ENCODE peak calls at places on chromosomes 2 and 18, in eight cellular contexts. N is foreskin fibroblast, L is mesothelial cell of epicardium, F is RWPE1, R is ovary, G is H1, X is type B pancreatic cell, C is left ventricle myocardium inferior. E is an unnamed sample.

GRCh38 chr2:201907128-201907886 is 101.0 kb downstream of the CDK15 start:
- DNase-seq in N (no peak), L (no peak), F (no peak), R (no peak), G (no peak), X (no peak), C (no peak), E (no peak)

GRCh38 chr2:40032650-40033319 is 253.7 kb upstream of the THUMPD2 start:
- DNase-seq in N (peak), L (no peak), F (no peak), R (no peak), G (no peak), X (no peak), C (no peak), E (no peak)

GRCh38 chr2:147045113-147045512 is 799.7 kb upstream of the ACVR2A start:
- DNase-seq in N (no peak), L (no peak), F (no peak), R (no peak), G (peak), X (no peak), C (no peak), E (peak)

GRCh38 chr2:233982421-233983121 is 65.4 kb downstream of the TRPM8 start:
- DNase-seq in N (peak), L (no peak), F (peak), R (no peak), G (no peak), X (no peak), C (no peak), E (no peak)

GRCh38 chr18:11850821-11851155 is 425 bp upstream of the CHMP1B start:
- DNase-seq in N (no peak), L (no peak), F (peak), R (no peak), G (no peak), X (no peak), C (no peak), E (no peak)

GRCh38 chr18:23377669-23378469 is 75.2 kb upstream of the RIOK3 start:
- DNase-seq in N (peak), L (no peak), F (peak), R (no peak), G (no peak), X (no peak), C (no peak), E (no peak)

GRCh38 chr2:237923507-237924163 is 43.2 kb upstream of the UBE2F start:
- DNase-seq in N (peak), L (peak), F (peak), R (peak), G (peak), X (peak), C (peak), E (peak)

GRCh38 chr18:44729631-44730101 is 49.0 kb downstream of the SETBP1 start:
- DNase-seq in N (peak), L (no peak), F (no peak), R (no peak), G (no peak), X (no peak), C (no peak), E (peak)

GRCh38 chr2:50315366-50315765 is 716.6 kb downstream of the NRXN1 start:
- DNase-seq in N (no peak), L (no peak), F (no peak), R (no peak), G (no peak), X (no peak), C (no peak), E (no peak)

GRCh38 chr2:100832885-100833284 is 12.9 kb downstream of the NPAS2 start:
- DNase-seq in N (peak), L (no peak), F (no peak), R (no peak), G (no peak), X (no peak), C (no peak), E (no peak)

GRCh38 chr2:36663851-36664715 is 32.4 kb upstream of the VIT start:
- DNase-seq in N (peak), L (no peak), F (peak), R (no peak), G (no peak), X (no peak), C (no peak), E (peak)

GRCh38 chr2:47190188-47190818 is 35.2 kb upstream of the STPG4 start:
- DNase-seq in N (peak), L (no peak), F (no peak), R (no peak), G (no peak), X (no peak), C (no peak), E (no peak)

GRCh38 chr18:48934708-48935432 is 15.9 kb downstream of the SMAD7 start:
- DNase-seq in N (no peak), L (no peak), F (no peak), R (no peak), G (no peak), X (no peak), C (peak), E (no peak)

GRCh38 chr2:29532451-29532850 is 388.9 kb downstream of the ALK start:
- DNase-seq in N (peak), L (no peak), F (no peak), R (no peak), G (no peak), X (no peak), C (no peak), E (no peak)

GRCh38 chr2:76867854-76868253 is 654.3 kb downstream of the LRRTM4 start:
- DNase-seq in N (peak), L (no peak), F (peak), R (no peak), G (no peak), X (no peak), C (no peak), E (no peak)

GRCh38 chr18:62196978-62197377 is 9.9 kb downstream of the RELCH start:
- DNase-seq in N (no peak), L (no peak), F (no peak), R (no peak), G (no peak), X (no peak), C (no peak), E (no peak)

GRCh38 chr2:172088245-172089004 is 3.1 kb downstream of the DLX1 start:
- DNase-seq in N (no peak), L (no peak), F (no peak), R (no peak), G (no peak), X (no peak), C (no peak), E (no peak)

GRCh38 chr2:25340340-25340886 is 1.3 kb downstream of the DNMT3A start:
- DNase-seq in N (no peak), L (no peak), F (no peak), R (peak), G (peak), X (no peak), C (peak), E (peak)

GRCh38 chr2:235668782-235669181 is 174.9 kb downstream of the AGAP1 start:
- DNase-seq in N (no peak), L (no peak), F (peak), R (no peak), G (no peak), X (no peak), C (no peak), E (no peak)

GRCh38 chr2:31386648-31387047 is 27.9 kb downstream of the XDH start:
- DNase-seq in N (no peak), L (no peak), F (no peak), R (no peak), G (peak), X (no peak), C (no peak), E (no peak)

GRCh38 chr2:233051241-233052149 is 8.6 kb upstream of the INPP5D start:
- DNase-seq in N (no peak), L (no peak), F (peak), R (no peak), G (peak), X (no peak), C (peak), E (no peak)

GRCh38 chr18:58670561-58671121 is 624 bp upstream of the MALT1 start:
- DNase-seq in N (no peak), L (no peak), F (no peak), R (no peak), G (no peak), X (no peak), C (no peak), E (no peak)

GRCh38 chr2:199833525-199833924 is 17.5 kb downstream of the FTCDNL1 start:
- DNase-seq in N (no peak), L (no peak), F (no peak), R (no peak), G (no peak), X (no peak), C (no peak), E (no peak)

GRCh38 chr2:214135966-214136365 is 274.9 kb upstream of the VWC2L start:
- DNase-seq in N (peak), L (no peak), F (peak), R (no peak), G (no peak), X (no peak), C (no peak), E (no peak)

GRCh38 chr2:4884117-4884571 is 808.0 kb upstream of the SOX11 start:
- DNase-seq in N (no peak), L (no peak), F (no peak), R (no peak), G (no peak), X (no peak), C (no peak), E (no peak)

GRCh38 chr2:175012516-175012915 is 7.3 kb upstream of the CHN1 start:
- DNase-seq in N (no peak), L (no peak), F (no peak), R (no peak), G (no peak), X (no peak), C (no peak), E (no peak)

GRCh38 chr2:189876271-189876670 is 92.0 kb downstream of the PMS1 start:
- DNase-seq in N (no peak), L (no peak), F (no peak), R (no peak), G (no peak), X (no peak), C (no peak), E (no peak)

GRCh38 chr18:49021433-49022129 is 70.8 kb upstream of the SMAD7 start:
- DNase-seq in N (no peak), L (no peak), F (peak), R (no peak), G (peak), X (peak), C (peak), E (peak)

GRCh38 chr2:138707424-138708074 is 72.6 kb downstream of the NXPH2 start:
- DNase-seq in N (peak), L (no peak), F (peak), R (no peak), G (no peak), X (no peak), C (no peak), E (no peak)

GRCh38 chr2:200026312-200026711 is 70.9 kb downstream of the MAIP1 start:
- DNase-seq in N (peak), L (no peak), F (no peak), R (no peak), G (no peak), X (no peak), C (no peak), E (no peak)

GRCh38 chr18:52312321-52312720 is 27.7 kb upstream of the DCC start:
- DNase-seq in N (no peak), L (no peak), F (peak), R (no peak), G (no peak), X (no peak), C (no peak), E (no peak)

GRCh38 chr2:24491626-24492282 is 700 bp downstream of the NCOA1 start:
- DNase-seq in N (no peak), L (peak), F (peak), R (peak), G (peak), X (peak), C (peak), E (peak)

GRCh38 chr2:166768393-166769123 is 119.7 kb upstream of the XIRP2 start:
- DNase-seq in N (no peak), L (no peak), F (no peak), R (no peak), G (no peak), X (no peak), C (no peak), E (no peak)

GRCh38 chr18:34322365-34323289 is 97.9 kb upstream of the NOL4 start:
- DNase-seq in N (peak), L (peak), F (no peak), R (no peak), G (peak), X (no peak), C (peak), E (peak)

GRCh38 chr2:59034791-59035190 is 793.7 kb upstream of the FANCL start:
- DNase-seq in N (no peak), L (no peak), F (no peak), R (peak), G (no peak), X (no peak), C (no peak), E (no peak)

GRCh38 chr2:95356821-95357700 is 45.4 kb upstream of the FAHD2A start:
- DNase-seq in N (no peak), L (no peak), F (no peak), R (no peak), G (no peak), X (peak), C (no peak), E (no peak)

GRCh38 chr2:56465491-56465890 is 281.7 kb downstream of the CCDC85A start:
- DNase-seq in N (no peak), L (no peak), F (no peak), R (no peak), G (no peak), X (no peak), C (no peak), E (no peak)

GRCh38 chr2:19861771-19862170 is 40.0 kb downstream of the TTC32 start:
- DNase-seq in N (peak), L (no peak), F (no peak), R (no peak), G (no peak), X (no peak), C (no peak), E (no peak)

GRCh38 chr18:10444314-10445006 is 10.0 kb upstream of the APCDD1 start:
- DNase-seq in N (no peak), L (no peak), F (no peak), R (no peak), G (no peak), X (no peak), C (no peak), E (no peak)

GRCh38 chr18:10443001-10443400 is 11.4 kb upstream of the APCDD1 start:
- DNase-seq in N (no peak), L (no peak), F (no peak), R (no peak), G (no peak), X (no peak), C (no peak), E (no peak)

GRCh38 chr18:10440874-10441273 is 13.6 kb upstream of the APCDD1 start:
- DNase-seq in N (no peak), L (no peak), F (no peak), R (no peak), G (no peak), X (no peak), C (no peak), E (no peak)

GRCh38 chr18:10441472-10441871 is 13.0 kb upstream of the APCDD1 start:
- DNase-seq in N (no peak), L (no peak), F (no peak), R (no peak), G (no peak), X (no peak), C (no peak), E (no peak)

GRCh38 chr18:10442551-10442971 is 11.9 kb upstream of the APCDD1 start:
- DNase-seq in N (no peak), L (no peak), F (no peak), R (no peak), G (no peak), X (no peak), C (no peak), E (no peak)
- TF ChIP-seq CTCF in N (peak), L (no peak), F (no peak), R (no peak), G (no peak), X (no peak), C (peak), E (no peak)

DNA sequence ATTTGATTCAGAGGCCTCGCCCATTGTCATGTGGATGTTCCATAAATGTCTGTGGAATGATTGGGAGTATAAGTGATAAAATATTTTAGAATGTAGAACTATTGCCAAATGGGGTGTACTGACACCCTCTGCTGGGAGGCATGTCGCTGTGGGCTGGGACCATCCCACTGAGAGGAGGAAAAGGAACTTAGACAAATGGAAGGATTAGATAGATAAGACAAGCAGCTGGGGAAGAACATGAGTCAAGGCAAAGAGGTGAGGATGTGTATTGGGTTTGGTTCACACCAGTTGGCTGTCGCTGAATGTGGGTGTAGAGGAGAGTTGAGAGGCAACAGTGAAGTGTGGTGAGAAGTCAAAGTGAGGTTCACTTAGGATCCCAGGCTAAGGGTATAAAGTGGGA is 4.0 kb downstream of the C2orf74 start:
- DNase-seq in N (no peak), L (no peak), F (no peak), R (no peak), G (no peak), X (no peak), C (no peak), E (no peak)
- TF ChIP-seq CTCF in N (no peak), L (no peak), F (no peak), R (no peak), G (no peak), X (no peak), C (no peak), E (no peak)

GRCh38 chr2:195657634-195658540 is 861 bp downstream of the SLC39A10 start:
- DNase-seq in N (peak), L (peak), F (peak), R (peak), G (peak), X (peak), C (peak), E (peak)

GRCh38 chr2:195659114-195659513 is 2.1 kb downstream of the SLC39A10 start:
- DNase-seq in N (no peak), L (no peak), F (no peak), R (no peak), G (no peak), X (no peak), C (no peak), E (no peak)

GRCh38 chr2:195656131-195656858 is 731 bp upstream of the SLC39A10 start:
- DNase-seq in N (no peak), L (no peak), F (peak), R (peak), G (no peak), X (no peak), C (no peak), E (no peak)

GRCh38 chr2:195658541-195658890 is 1.5 kb downstream of the SLC39A10 start:
- DNase-seq in N (peak), L (no peak), F (peak), R (no peak), G (no peak), X (no peak), C (no peak), E (no peak)

GRCh38 chr2:195656859-195657633 is at the start of gene SLC39A10:
- DNase-seq in N (peak), L (peak), F (peak), R (peak), G (peak), X (peak), C (peak), E (peak)
- TF ChIP-seq CTCF in N (no peak), L (peak), F (no peak), R (peak), G (no peak), X (no peak), C (no peak), E (no peak)

GRCh38 chr2:49043405-49043982 is 110.8 kb downstream of the FSHR start:
- DNase-seq in N (no peak), L (no peak), F (no peak), R (no peak), G (no peak), X (no peak), C (no peak), E (no peak)
- TF ChIP-seq CTCF in N (no peak), L (no peak), F (no peak), R (no peak), G (no peak), X (no peak), C (no peak), E (no peak)

DNA sequence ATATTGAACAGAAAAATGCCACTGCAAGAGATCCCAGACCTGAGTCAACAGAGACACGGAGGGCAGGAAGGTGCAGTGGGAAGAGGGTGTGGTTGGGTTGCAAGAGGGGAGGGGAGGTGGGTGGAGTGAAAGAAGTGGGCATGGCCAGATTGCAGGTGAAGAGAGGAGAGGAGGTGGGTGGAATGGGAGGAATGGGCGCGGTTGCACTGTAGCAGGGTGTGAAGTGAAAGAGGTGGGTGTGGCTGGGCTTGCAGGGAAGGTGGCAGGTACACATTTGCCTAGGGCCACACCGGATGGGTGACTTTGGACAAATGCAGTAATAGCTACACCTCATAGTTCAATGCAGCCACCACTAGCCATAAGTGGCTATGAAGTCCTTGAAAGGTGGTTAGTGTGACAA is 71.1 kb downstream of the DOCK10 start:
- DNase-seq in N (no peak), L (no peak), F (peak), R (no peak), G (peak), X (no peak), C (no peak), E (peak)
- TF ChIP-seq CTCF in N (no peak), L (no peak), F (no peak), R (no peak), G (no peak), X (no peak), C (no peak), E (no peak)

GRCh38 chr2:211854832-211855231 is 683.8 kb downstream of the ERBB4 start:
- DNase-seq in N (no peak), L (no peak), F (no peak), R (no peak), G (no peak), X (no peak), C (no peak), E (no peak)
- TF ChIP-seq CTCF in N (no peak), L (peak), F (no peak), R (no peak), G (no peak), X (peak), C (no peak), E (no peak)